ENCODE peak calls at places on chromosomes 4 and X, in five cellular contexts. Z is right lobe of liver, J is colonic mucosa, I is neuronal stem cell, S is iPS DF 6.9. T is an unnamed sample.

GRCh38 chr4:146190393-146190910 is 14.9 kb downstream of the LSM6 start:
- DNase-seq in Z (no peak), J (no peak), I (no peak), S (no peak), T (no peak)

GRCh38 chrX:132953358-132953757 is 5.1 kb downstream of the HS6ST2 start:
- DNase-seq in Z (no peak), J (no peak), I (no peak), S (no peak), T (no peak)

GRCh38 chrX:11111038-11111851 is at the start of gene HCCS:
- DNase-seq in Z (peak), J (peak), I (peak), S (peak), T (peak)

GRCh38 chr4:7024336-7024890 is 18.8 kb upstream of the TADA2B start:
- DNase-seq in Z (no peak), J (no peak), I (no peak), S (no peak), T (no peak)

GRCh38 chr4:112731715-112732114 is 94.8 kb downstream of the LARP7 start:
- DNase-seq in Z (no peak), J (no peak), I (no peak), S (no peak), T (no peak)

GRCh38 chr4:9859774-9860173 is 78.3 kb downstream of the DRD5 start:
- DNase-seq in Z (no peak), J (no peak), I (no peak), S (no peak), T (no peak)

GRCh38 chr4:112167790-112168189 is 22.5 kb downstream of the FAM241A start:
- DNase-seq in Z (no peak), J (no peak), I (no peak), S (no peak), T (no peak)

GRCh38 chr4:128810331-128810870 is 901 bp downstream of the JADE1 start:
- DNase-seq in Z (peak), J (peak), I (no peak), S (no peak), T (no peak)

GRCh38 chr4:156144961-156145360 is 191.3 kb upstream of the CTSO start:
- DNase-seq in Z (no peak), J (no peak), I (no peak), S (no peak), T (no peak)

GRCh38 chr4:26140150-26140898 is 180.5 kb upstream of the RBPJ start:
- DNase-seq in Z (no peak), J (no peak), I (no peak), S (no peak), T (no peak)

GRCh38 chr4:73661646-73662119 is 41.4 kb upstream of the RASSF6 start:
- DNase-seq in Z (no peak), J (no peak), I (no peak), S (no peak), T (peak)

GRCh38 chr4:73662709-73663546 is 42.7 kb upstream of the RASSF6 start:
- DNase-seq in Z (no peak), J (no peak), I (no peak), S (no peak), T (no peak)

GRCh38 chr4:73664470-73664869 is 44.2 kb upstream of the RASSF6 start:
- DNase-seq in Z (no peak), J (no peak), I (no peak), S (no peak), T (no peak)

GRCh38 chr4:73660808-73661207 is 40.6 kb upstream of the RASSF6 start:
- DNase-seq in Z (no peak), J (no peak), I (no peak), S (no peak), T (no peak)
- H3K27ac ChIP-seq in Z (no peak), J (no peak), I (no peak), S (no peak), T (peak)

GRCh38 chr4:3244747-3245146 is 4.2 kb upstream of the MSANTD1 start:
- DNase-seq in Z (no peak), J (no peak), I (no peak), S (no peak), T (no peak)

GRCh38 chr4:3247399-3248177 is 1.4 kb upstream of the MSANTD1 start:
- DNase-seq in Z (no peak), J (no peak), I (no peak), S (no peak), T (no peak)

GRCh38 chr4:3244002-3244401 is 5.0 kb upstream of the MSANTD1 start:
- DNase-seq in Z (no peak), J (no peak), I (no peak), S (no peak), T (no peak)

GRCh38 chr4:3246458-3247398 is 2.2 kb upstream of the MSANTD1 start:
- DNase-seq in Z (no peak), J (no peak), I (no peak), S (no peak), T (no peak)

DNA sequence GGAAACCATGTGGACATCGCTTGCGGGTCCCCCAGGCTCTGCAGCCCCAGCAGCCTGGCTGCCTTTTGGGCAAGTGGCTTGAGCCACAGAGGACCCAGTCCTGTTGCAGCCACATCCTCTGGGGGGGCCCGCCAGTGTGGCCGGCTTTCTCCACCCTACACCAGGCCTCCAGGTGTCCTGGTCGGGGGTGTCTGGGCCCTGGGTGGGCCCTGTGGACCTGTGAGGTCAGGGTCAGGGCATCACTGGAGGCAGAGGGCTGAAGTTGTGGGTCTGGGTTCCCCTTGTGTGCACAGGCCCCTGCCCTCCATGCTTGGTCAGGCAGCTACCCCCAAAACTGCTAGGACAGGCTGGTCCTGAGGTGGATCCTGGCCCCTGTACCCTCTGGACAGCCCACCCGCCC is 3.3 kb upstream of the MSANTD1 start:
- DNase-seq in Z (no peak), J (no peak), I (no peak), S (no peak), T (no peak)
- H3K27ac ChIP-seq in Z (no peak), J (no peak), I (no peak), S (no peak), T (no peak)

GRCh38 chr4:793109-793861 is 32.6 kb downstream of the CPLX1 start:
- DNase-seq in Z (no peak), J (no peak), I (no peak), S (no peak), T (no peak)

GRCh38 chr4:790466-790820 is 35.5 kb downstream of the CPLX1 start:
- DNase-seq in Z (no peak), J (no peak), I (no peak), S (no peak), T (no peak)

GRCh38 chr4:792729-793108 is 33.2 kb downstream of the CPLX1 start:
- DNase-seq in Z (no peak), J (no peak), I (no peak), S (no peak), T (no peak)

GRCh38 chr4:791201-791865 is 34.6 kb downstream of the CPLX1 start:
- DNase-seq in Z (no peak), J (no peak), I (no peak), S (no peak), T (no peak)

DNA sequence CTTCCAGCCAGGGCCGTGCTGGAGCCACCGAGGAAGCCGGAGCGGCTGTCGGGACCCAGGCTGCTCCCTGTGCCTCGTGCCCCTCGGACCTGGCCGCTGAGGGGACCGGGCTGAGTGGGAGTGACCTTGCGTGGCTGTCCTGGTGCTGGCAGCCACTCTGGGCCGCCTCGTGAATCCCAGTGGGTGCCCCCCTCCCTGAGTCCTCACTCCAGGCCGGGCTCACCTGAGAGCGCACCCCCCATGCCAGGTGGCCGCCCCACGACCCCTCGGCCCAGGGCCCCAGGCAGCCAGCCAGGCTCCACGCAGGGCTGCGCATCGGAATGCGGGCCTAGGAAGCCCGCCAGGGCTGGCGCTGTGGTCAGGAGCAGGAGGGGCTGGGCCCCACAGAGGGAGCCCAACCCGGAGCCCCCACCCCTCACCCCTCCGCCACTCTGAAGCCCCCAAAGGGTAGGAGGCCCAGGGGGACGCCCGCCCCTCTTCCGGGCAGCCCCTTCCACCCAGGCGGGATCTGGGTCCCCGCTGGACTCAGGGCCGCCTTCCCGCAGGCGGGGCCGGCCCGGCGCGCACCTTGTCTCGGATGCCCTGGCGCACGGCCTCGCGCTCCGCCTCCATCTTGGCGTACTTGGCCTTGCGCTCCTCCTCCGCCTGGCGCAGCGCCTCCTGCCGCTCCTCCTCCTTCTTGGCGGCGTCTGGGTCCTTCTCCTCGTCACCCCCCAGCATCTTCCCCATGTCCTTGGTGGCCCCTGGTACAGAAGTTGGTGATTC is 33.9 kb downstream of the CPLX1 start:
- DNase-seq in Z (no peak), J (peak), I (no peak), S (no peak), T (no peak)
- H3K27ac ChIP-seq in Z (no peak), J (no peak), I (no peak), S (no peak), T (no peak)

DNA sequence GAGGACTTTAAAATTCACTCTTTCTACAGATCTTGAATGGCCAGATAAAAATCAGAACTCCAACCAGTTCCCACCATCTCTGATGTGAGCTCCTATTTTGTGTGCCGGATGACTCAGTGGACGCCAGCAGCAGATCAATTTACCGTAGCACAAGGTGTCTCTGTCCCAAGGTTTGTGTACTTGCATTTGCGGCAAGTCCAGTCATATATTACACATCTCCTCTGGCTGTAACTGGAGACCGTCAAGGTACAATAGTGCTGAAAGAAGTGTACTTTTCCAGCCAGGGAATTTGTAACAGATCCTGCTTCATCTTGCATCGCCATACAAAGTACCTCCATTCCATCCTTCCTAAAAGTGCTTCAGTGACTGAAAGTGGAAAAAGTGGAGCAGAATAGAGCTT is 108.2 kb upstream of the SORBS2 start:
- DNase-seq in Z (no peak), J (no peak), I (no peak), S (no peak), T (no peak)
- H3K27ac ChIP-seq in Z (no peak), J (no peak), I (no peak), S (no peak), T (no peak)